ENCODE peak calls at places on chromosomes 11 and 22, in six cellular contexts. L is CD4-positive, CD25-positive, alpha-beta regulatory T cell; G is RWPE1; D is AML-193; A is stimulated activated CD8-positive, alpha-beta memory T cell treated with anti-CD3 and anti-CD28 coated beads, Interleukin-7, amount 100 ng/mL, for 24 hours; F is thoracic aorta. W is an unnamed sample.

GRCh38 chr11:71139516-71140205 is 112.7 kb downstream of the SHANK2 start:
- DNase-seq in L (no peak), G (no peak), D (no peak), A (no peak), F (no peak), W (no peak)

GRCh38 chr11:114846040-114846791 is 167.9 kb downstream of the NXPE2 start:
- DNase-seq in L (no peak), G (no peak), D (no peak), A (no peak), F (no peak), W (no peak)

GRCh38 chr22:43004362-43005035 is 10.4 kb downstream of the PACSIN2 start:
- DNase-seq in L (no peak), G (no peak), D (no peak), A (no peak), F (no peak), W (no peak)

GRCh38 chr11:122863704-122864326 is 18.7 kb upstream of the JHY start:
- DNase-seq in L (no peak), G (peak), D (peak), A (no peak), F (no peak), W (peak)

GRCh38 chr11:119316729-119317591 is at the start of gene MCAM:
- DNase-seq in L (no peak), G (no peak), D (no peak), A (no peak), F (no peak), W (no peak)

GRCh38 chr11:127003260-127003981 is 2.9 kb upstream of the KIRREL3 start:
- DNase-seq in L (no peak), G (no peak), D (no peak), A (no peak), F (no peak), W (no peak)

GRCh38 chr22:48144318-48144717 is 1381.9 kb downstream of the TBC1D22A start:
- DNase-seq in L (no peak), G (no peak), D (no peak), A (no peak), F (no peak), W (no peak)

GRCh38 chr11:108233277-108233945 is 10.5 kb downstream of the ATM start:
- DNase-seq in L (no peak), G (no peak), D (no peak), A (no peak), F (no peak), W (no peak)

GRCh38 chr11:110735431-110736157 is 23.4 kb upstream of the ARHGAP20 start:
- DNase-seq in L (no peak), G (no peak), D (no peak), A (no peak), F (no peak), W (no peak)

GRCh38 chr11:111123463-111124398 is 121.8 kb upstream of the POU2AF2 start:
- DNase-seq in L (no peak), G (no peak), D (no peak), A (no peak), F (no peak), W (no peak)

GRCh38 chr11:120331301-120331966 is 4.8 kb upstream of the ARHGEF12 start:
- DNase-seq in L (no peak), G (peak), D (no peak), A (no peak), F (no peak), W (no peak)

GRCh38 chr11:9219572-9219971 is 45.6 kb downstream of the DENND5A start:
- DNase-seq in L (no peak), G (no peak), D (peak), A (no peak), F (no peak), W (no peak)

GRCh38 chr11:32885556-32885955 is 7.1 kb upstream of the QSER1 start:
- DNase-seq in L (no peak), G (no peak), D (no peak), A (no peak), F (no peak), W (no peak)

GRCh38 chr11:36890841-36891240 is 292.8 kb upstream of the RAG2 start:
- DNase-seq in L (no peak), G (no peak), D (no peak), A (no peak), F (no peak), W (no peak)

GRCh38 chr11:130061017-130061416 is 8.7 kb upstream of the APLP2 start:
- DNase-seq in L (no peak), G (no peak), D (no peak), A (no peak), F (no peak), W (no peak)

GRCh38 chr11:105367129-105367528 is 227.6 kb upstream of the CARD18 start:
- DNase-seq in L (no peak), G (no peak), D (no peak), A (no peak), F (no peak), W (no peak)

GRCh38 chr11:36412781-36413383 is 97.2 kb downstream of the TRAF6 start:
- DNase-seq in L (no peak), G (no peak), D (no peak), A (no peak), F (no peak), W (no peak)

GRCh38 chr22:38397189-38398097 is 57.6 kb downstream of the KCNJ4 start:
- DNase-seq in L (peak), G (peak), D (no peak), A (no peak), F (no peak), W (peak)

GRCh38 chr11:72683782-72684200 is 9.6 kb upstream of the PDE2A start:
- DNase-seq in L (peak), G (peak), D (no peak), A (peak), F (no peak), W (peak)

GRCh38 chr11:38543311-38543710 is 1945.3 kb upstream of the RAG2 start:
- DNase-seq in L (no peak), G (peak), D (no peak), A (no peak), F (no peak), W (no peak)

GRCh38 chr11:28559497-28559896 is 451.3 kb downstream of the METTL15 start:
- DNase-seq in L (no peak), G (no peak), D (no peak), A (no peak), F (no peak), W (no peak)

GRCh38 chr11:105152556-105152955 is 13.0 kb upstream of the CARD18 start:
- DNase-seq in L (no peak), G (no peak), D (no peak), A (no peak), F (no peak), W (no peak)

GRCh38 chr11:85109141-85109540 is 518.0 kb downstream of the DLG2 start:
- DNase-seq in L (no peak), G (no peak), D (no peak), A (no peak), F (no peak), W (no peak)

W was measured in naive B cell.